ENCODE peak calls at places on chromosomes 3 and 15, in five cellular contexts. K, H, W, G and V are unnamed samples.
A peak's percentile ranks its signal among the peaks of the same experiment; 100 is the strongest.

GRCh38 chr3:85483986-85484385 is 525.2 kb downstream of the CADM2 start:
- DNase-seq in K (no peak), H (no peak), W (no peak), G (no peak), V (no peak)

GRCh38 chr3:100108464-100109079 is 5.7 kb downstream of the FILIP1L start:
- DNase-seq in K (no peak), H (no peak), W (no peak), G (no peak), V (no peak)

GRCh38 chr3:157649511-157649910 is 146.3 kb upstream of the VEPH1 start:
- DNase-seq in K (no peak), H (no peak), W (no peak), G (no peak), V (no peak)

GRCh38 chr15:80709542-80709941 is 14.4 kb downstream of the ABHD17C start:
- DNase-seq in K (no peak), H (no peak), W (no peak), G (no peak), V (no peak)

GRCh38 chr3:65831733-65832425 is 206.8 kb downstream of the MAGI1 start:
- DNase-seq in K (no peak), H (no peak), W (no peak), G (peak; percentile 90), V (no peak)

GRCh38 chr3:145739926-145740325 is 421.1 kb downstream of the PLOD2 start:
- DNase-seq in K (no peak), H (no peak), W (no peak), G (peak; percentile 32), V (no peak)

GRCh38 chr3:42705962-42706585 is 3.5 kb upstream of the HHATL start:
- DNase-seq in K (no peak), H (no peak), W (no peak), G (no peak), V (no peak)

GRCh38 chr3:86788371-86788770 is 202.6 kb downstream of the VGLL3 start:
- DNase-seq in K (no peak), H (no peak), W (no peak), G (peak; percentile 24), V (no peak)

GRCh38 chr3:58604031-58604430 is 26.8 kb upstream of the FAM107A start:
- DNase-seq in K (no peak), H (no peak), W (no peak), G (no peak), V (no peak)

GRCh38 chr15:78100886-78101285 is 8.5 kb downstream of the SH2D7 start:
- DNase-seq in K (no peak), H (no peak), W (no peak), G (no peak), V (no peak)

GRCh38 chr3:175554761-175555160 is 695.6 kb downstream of the NAALADL2 start:
- DNase-seq in K (no peak), H (no peak), W (no peak), G (no peak), V (no peak)

GRCh38 chr3:57778499-57778898 is 22.4 kb downstream of the SLMAP start:
- DNase-seq in K (no peak), H (no peak), W (no peak), G (no peak), V (no peak)